ENCODE peak calls at places on chromosomes 2 and 18, in six cellular contexts. I, Q, H, R, M and A are unnamed samples.
A peak's percentile ranks its signal among the peaks of the same experiment; 100 is the strongest.

GRCh38 chr2:156333951-156334495 is 1.5 kb upstream of the NR4A2 start:
- DNase-seq in I (no peak), Q (peak; percentile 50), H (peak; percentile 73), R (peak; percentile 72), M (peak; percentile 36), A (peak; percentile 51)

GRCh38 chr18:1455605-1456004 is 550.9 kb downstream of the ADCYAP1 start:
- DNase-seq in I (no peak), Q (no peak), H (no peak), R (no peak), M (no peak), A (no peak)

GRCh38 chr2:26566081-26566375 is 75.1 kb downstream of the CIB4 start:
- DNase-seq in I (no peak), Q (no peak), H (no peak), R (no peak), M (no peak), A (no peak)

GRCh38 chr2:232896111-232896510 is 26.0 kb downstream of the SNORC start:
- DNase-seq in I (no peak), Q (no peak), H (no peak), R (no peak), M (no peak), A (no peak)

GRCh38 chr18:61606068-61606660 is 272.9 kb downstream of the CDH20 start:
- DNase-seq in I (no peak), Q (peak; percentile 51), H (peak; percentile 48), R (peak; percentile 37), M (peak; percentile 21), A (peak; percentile 57)

GRCh38 chr2:85811850-85812735 is 58.3 kb downstream of the ATOH8 start:
- DNase-seq in I (peak; percentile 3), Q (no peak), H (no peak), R (no peak), M (no peak), A (no peak)

GRCh38 chr18:29874519-29875098 is 1167.9 kb downstream of the DSC3 start:
- DNase-seq in I (peak; percentile 4), Q (peak; percentile 41), H (peak; percentile 14), R (no peak), M (peak; percentile 15), A (peak; percentile 47)

GRCh38 chr2:120701096-120701860 is 34.4 kb upstream of the GLI2 start:
- DNase-seq in I (no peak), Q (no peak), H (no peak), R (no peak), M (no peak), A (no peak)

GRCh38 chr18:3350566-3351527 is 88.9 kb downstream of the MYL12B start:
- DNase-seq in I (no peak), Q (peak; percentile 56), H (no peak), R (no peak), M (peak; percentile 26), A (peak; percentile 53)

GRCh38 chr2:63537306-63537705 is 51.0 kb downstream of the WDPCP start:
- DNase-seq in I (no peak), Q (peak; percentile 51), H (no peak), R (no peak), M (peak; percentile 82), A (peak; percentile 26)

GRCh38 chr2:36562973-36563532 is 34.9 kb downstream of the FEZ2 start:
- DNase-seq in I (no peak), Q (peak; percentile 76), H (no peak), R (no peak), M (peak; percentile 49), A (peak; percentile 78)

GRCh38 chr2:65566617-65567016 is 134.2 kb upstream of the SPRED2 start:
- DNase-seq in I (no peak), Q (peak; percentile 30), H (no peak), R (no peak), M (no peak), A (peak; percentile 47)

GRCh38 chr2:25178976-25179375 is 10.6 kb upstream of the POMC start:
- DNase-seq in I (no peak), Q (no peak), H (no peak), R (no peak), M (no peak), A (no peak)

GRCh38 chr2:1588994-1589611 is 155.2 kb downstream of the PXDN start:
- DNase-seq in I (no peak), Q (peak; percentile 51), H (no peak), R (no peak), M (peak; percentile 71), A (peak; percentile 58)

GRCh38 chr2:241803387-241804325 is 5.3 kb upstream of the NEU4 start:
- DNase-seq in I (peak; percentile 74), Q (peak; percentile 75), H (no peak), R (peak; percentile 66), M (no peak), A (peak; percentile 60)

GRCh38 chr2:97713296-97714083 is at the start of gene ZAP70:
- DNase-seq in I (no peak), Q (no peak), H (no peak), R (no peak), M (no peak), A (no peak)

GRCh38 chr2:26668041-26668440 is 24.5 kb upstream of the KCNK3 start:
- DNase-seq in I (no peak), Q (no peak), H (no peak), R (no peak), M (peak; percentile 44), A (no peak)

GRCh38 chr18:58682429-58683069 is 11.3 kb downstream of the MALT1 start:
- DNase-seq in I (no peak), Q (peak; percentile 88), H (no peak), R (peak; percentile 42), M (peak; percentile 90), A (peak; percentile 93)

GRCh38 chr2:120873958-120874357 is 138.3 kb downstream of the GLI2 start:
- DNase-seq in I (no peak), Q (no peak), H (no peak), R (no peak), M (no peak), A (no peak)

GRCh38 chr18:49241852-49242251 is 218.6 kb downstream of the DYM start:
- DNase-seq in I (no peak), Q (peak; percentile 80), H (no peak), R (no peak), M (peak; percentile 25), A (peak; percentile 80)